ENCODE peak calls at places on chromosomes 11 and 22, in ten cellular contexts. Z is IMR-90, U is tibial nerve, E is stomach, A is transverse colon, L is breast epithelium, M is suprapubic skin, B is spleen, Q is K562, G is ovary. H is an unnamed sample. For H3K27me3, the result is how much of the 10 kb centered on the place peaks cover.

GRCh38 chr22:23763579-23764331 is 965 bp downstream of the C22orf15 start:
- DNase-seq in B (peak), E (no peak), M (no peak), Z (no peak), Q (peak), A (no peak), L (no peak), U (no peak), G (no peak), H (peak)

GRCh38 chr11:123186291-123186690 is 8.8 kb downstream of the CLMP start:
- DNase-seq in L (no peak), M (no peak), Z (no peak), Q (no peak), G (no peak), B (no peak), A (no peak), E (no peak), U (no peak), H (no peak)

GRCh38 chr11:40130427-40130826 is 1329.0 kb downstream of the LRRC4C start:
- DNase-seq in Z (no peak), B (no peak), E (no peak), M (no peak), G (no peak), U (no peak), Q (no peak), A (no peak), L (no peak), H (no peak)

GRCh38 chr11:34245043-34245442 is 112.8 kb downstream of the ABTB2 start:
- DNase-seq in Z (no peak), U (no peak), Q (no peak), B (no peak), E (no peak), G (no peak), M (no peak), L (no peak), A (no peak), H (no peak)

GRCh38 chr11:1825785-1826451 is 8.9 kb upstream of the SYT8 start:
- DNase-seq in E (no peak), G (no peak), B (no peak), Z (no peak), L (no peak), M (no peak), U (no peak), Q (no peak), A (no peak), H (no peak)

GRCh38 chr11:95378789-95379188 is 147.8 kb upstream of the SESN3 start:
- DNase-seq in U (no peak), E (no peak), Q (no peak), G (no peak), A (no peak), B (no peak), L (no peak), Z (no peak), M (no peak), H (no peak)

GRCh38 chr11:114132427-114132826 is 72.9 kb downstream of the ZBTB16 start:
- DNase-seq in L (no peak), G (no peak), U (no peak), A (peak), E (no peak), B (no peak), Z (no peak), Q (no peak), M (no peak), H (no peak)

GRCh38 chr22:33906475-33906874 is 13.8 kb downstream of the LARGE1 start:
- DNase-seq in A (no peak), L (no peak), Q (no peak), B (no peak), E (no peak), M (no peak), G (no peak), U (no peak), Z (no peak), H (no peak)

GRCh38 chr22:28008649-28009048 is 89.6 kb upstream of the PITPNB start:
- DNase-seq in Q (no peak), A (no peak), U (no peak), M (no peak), Z (no peak), E (no peak), G (no peak), L (no peak), B (no peak), H (no peak)

GRCh38 chr22:23389271-23390071 is 190.6 kb downstream of the IGLL1 start:
- DNase-seq in G (no peak), Q (no peak), Z (no peak), E (no peak), M (no peak), A (no peak), L (no peak), U (no peak), B (no peak), H (no peak)

GRCh38 chr11:72233773-72234513 is 9.4 kb downstream of the INPPL1 start:
- DNase-seq in Z (no peak), G (no peak), Q (no peak), B (peak), E (no peak), A (no peak), M (peak), L (no peak), U (no peak), H (no peak)

GRCh38 chr22:38823637-38824036 is 20.2 kb downstream of the NPTXR start:
- DNase-seq in G (no peak), U (no peak), B (no peak), E (no peak), Z (no peak), A (no peak), Q (no peak), L (no peak), M (no peak), H (no peak)

GRCh38 chr22:44389926-44390925 is 77.5 kb upstream of the SHISAL1 start:
- DNase-seq in G (peak), E (no peak), L (no peak), B (peak), U (no peak), Q (no peak), A (no peak), Z (no peak), M (peak), H (no peak)

GRCh38 chr11:63639195-63639832 is 25.1 kb upstream of the PLAAT3 start:
- DNase-seq in Q (no peak), Z (peak), G (peak), M (no peak), U (no peak), E (no peak), L (no peak), A (no peak), B (no peak), H (no peak)

GRCh38 chr11:108732395-108732794 is 67.5 kb downstream of the DDX10 start:
- DNase-seq in A (no peak), Z (no peak), Q (no peak), B (no peak), U (no peak), E (no peak), L (no peak), G (no peak), M (no peak), H (no peak)

GRCh38 chr11:95924414-95924760 is 480 bp upstream of the MTMR2 start:
- DNase-seq in A (no peak), G (no peak), U (no peak), B (no peak), M (no peak), Q (no peak), Z (peak), E (no peak), L (no peak), H (no peak)

GRCh38 chr22:20056696-20057386 is 23.2 kb upstream of the DGCR8 start:
- DNase-seq in U (no peak), L (no peak), E (no peak), G (no peak), B (no peak), M (no peak), Z (no peak), A (no peak), Q (no peak), H (no peak)

GRCh38 chr11:74138572-74138971 is 32.2 kb downstream of the C2CD3 start:
- DNase-seq in M (no peak), L (peak), Q (peak), G (no peak), Z (peak), A (no peak), E (no peak), U (no peak), B (no peak), H (peak)

DNA sequence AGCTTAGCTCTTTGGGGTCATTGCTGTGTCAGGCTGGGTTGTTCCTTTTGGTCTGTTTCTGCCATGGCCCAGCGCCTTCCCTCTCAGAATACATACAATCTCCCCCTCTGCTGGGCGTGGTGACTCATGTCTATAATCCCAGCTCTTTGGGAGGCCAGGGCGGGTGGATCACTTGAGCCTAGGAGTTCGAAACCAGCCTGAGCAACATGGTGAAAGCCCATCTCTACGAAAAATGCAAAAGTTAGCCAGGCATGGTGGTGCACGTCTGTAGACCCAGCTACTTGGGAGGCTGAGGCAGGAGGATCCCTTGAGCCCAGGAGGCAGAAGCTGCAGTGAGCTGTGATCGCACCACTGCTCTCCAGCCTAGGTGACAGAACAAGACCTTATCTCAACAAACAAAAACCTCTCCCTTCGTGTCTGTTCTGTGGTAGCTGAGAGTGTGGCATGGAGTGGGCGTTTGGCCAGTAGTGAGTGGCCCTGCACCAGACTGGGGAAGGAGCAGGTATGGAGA is 46.7 kb upstream of the RAB1B start:
- DNase-seq in Q (no peak), L (no peak), B (peak), G (peak), M (peak), U (no peak), A (no peak), E (no peak), Z (peak), H (no peak)
- H3K27me3 ChIP-seq in Q (under half), L (under half), B (under half), G (under half), M (under half), U (under half), A (under half), E (under half), Z (under half), H (under half)

DNA sequence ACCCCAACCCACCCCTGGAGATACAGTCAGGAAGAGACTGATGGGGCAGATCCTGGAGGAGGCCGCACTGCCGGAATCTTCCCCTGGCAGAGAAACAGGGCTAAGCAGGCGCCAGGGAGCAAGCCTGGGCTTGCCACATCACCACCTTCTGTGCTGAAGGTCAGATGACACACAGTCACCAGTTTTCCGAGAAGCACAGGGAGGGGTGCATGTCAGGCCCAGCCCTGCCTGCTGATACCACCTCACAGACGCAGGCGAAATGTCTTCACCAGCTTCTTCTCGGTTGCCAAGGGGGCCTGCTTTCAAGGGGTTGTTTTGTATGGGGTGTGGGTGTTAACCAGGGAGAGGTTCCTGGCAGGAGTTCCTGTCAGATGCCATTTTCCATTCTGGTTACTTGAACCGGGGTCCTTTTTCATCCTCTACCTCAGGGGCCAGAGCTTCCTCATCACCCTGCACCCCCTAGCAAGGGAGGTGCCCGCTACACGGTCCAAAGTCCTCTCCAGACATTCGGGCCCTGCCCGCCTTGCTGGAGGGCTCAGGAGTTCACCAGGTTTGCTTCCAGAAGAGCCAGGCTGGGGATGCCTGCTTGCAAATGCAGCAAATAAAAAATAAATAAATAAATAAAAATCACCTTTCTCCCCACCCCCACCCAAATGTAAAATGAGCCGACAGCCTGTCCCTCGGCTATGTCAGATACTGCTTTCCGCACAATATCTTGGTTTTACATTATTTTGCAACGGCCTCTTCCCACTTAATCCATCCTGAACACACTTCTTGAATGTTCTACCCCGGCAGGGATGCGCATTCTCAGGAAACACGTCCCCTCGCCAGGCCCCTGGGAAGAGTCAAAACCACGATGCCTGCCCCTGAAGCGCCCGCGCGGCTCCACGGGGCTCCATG is 1.1 kb upstream of the NEAT1 start:
- DNase-seq in U (peak), Z (peak), E (peak), G (peak), A (peak), M (peak), Q (no peak), B (peak), L (peak), H (peak)
- TF ChIP-seq POLR2A in U (peak), Z (peak), E (no peak), G (peak), A (peak), M (peak), Q (peak), B (peak), L (peak), H (no peak)

GRCh38 chr11:128499613-128500213 is 87.6 kb downstream of the ETS1 start:
- DNase-seq in A (no peak), Z (no peak), Q (no peak), L (no peak), G (no peak), U (no peak), B (no peak), M (no peak), E (no peak), H (no peak)

GRCh38 chr11:128501008-128501407 is 86.3 kb downstream of the ETS1 start:
- DNase-seq in Z (no peak), Q (no peak), B (no peak), A (no peak), G (no peak), M (no peak), L (no peak), U (no peak), E (no peak), H (no peak)

GRCh38 chr11:128497057-128497957 is 90.1 kb downstream of the ETS1 start:
- DNase-seq in Z (peak), M (no peak), B (no peak), G (no peak), E (no peak), L (peak), A (no peak), Q (no peak), U (no peak), H (peak)

GRCh38 chr11:128500488-128500887 is 86.9 kb downstream of the ETS1 start:
- DNase-seq in Q (no peak), B (no peak), Z (peak), A (no peak), M (no peak), E (no peak), L (no peak), U (no peak), G (no peak), H (no peak)

GRCh38 chr11:128498846-128499245 is 88.5 kb downstream of the ETS1 start:
- DNase-seq in A (no peak), M (no peak), L (no peak), Z (peak), G (no peak), Q (no peak), U (no peak), E (no peak), B (no peak), H (no peak)
- H3K27me3 ChIP-seq in A (under half), M (under half), L (under half), Z (under half), G (under half), Q (under half), U (under half), E (under half), B (under half), H (under half)

GRCh38 chr11:111918390-111919256 is at the start of gene C11orf52:
- DNase-seq in M (peak), G (peak), E (peak), A (peak), Q (no peak), Z (peak), B (no peak), U (no peak), L (peak), H (peak)
- TF ChIP-seq POLR2A in M (no peak), G (no peak), E (no peak), A (peak), Q (no peak), Z (no peak), B (no peak), U (no peak), L (no peak), H (peak)

DNA sequence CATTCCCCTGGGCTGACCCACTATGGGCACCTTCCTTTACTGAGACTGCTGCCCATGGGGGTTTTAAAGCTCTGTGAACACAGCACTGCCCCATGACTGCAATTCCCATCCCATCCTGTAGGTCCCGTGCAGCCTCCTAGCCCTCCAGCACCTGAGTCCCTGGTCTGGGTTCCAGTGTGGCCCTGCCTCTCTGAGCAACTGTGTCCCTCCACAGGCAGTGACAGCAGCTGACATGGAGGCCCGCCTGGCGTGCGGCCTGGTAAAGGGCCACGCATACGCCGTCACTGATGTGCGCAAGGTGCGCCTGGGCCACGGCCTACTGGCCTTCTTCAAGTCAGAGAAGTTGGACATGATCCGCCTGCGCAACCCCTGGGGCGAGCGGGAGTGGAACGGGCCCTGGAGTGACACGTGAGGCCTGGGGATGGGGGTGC is 12.6 kb downstream of the OMP start:
- DNase-seq in Z (no peak), U (no peak), G (no peak), B (no peak), L (no peak), Q (peak), E (no peak), M (no peak), A (no peak), H (no peak)
- H3K27me3 ChIP-seq in Z (under half), U (under half), G (under half), B (under half), L (under half), Q (half or more), E (under half), M (under half), A (under half), H (under half)

DNA sequence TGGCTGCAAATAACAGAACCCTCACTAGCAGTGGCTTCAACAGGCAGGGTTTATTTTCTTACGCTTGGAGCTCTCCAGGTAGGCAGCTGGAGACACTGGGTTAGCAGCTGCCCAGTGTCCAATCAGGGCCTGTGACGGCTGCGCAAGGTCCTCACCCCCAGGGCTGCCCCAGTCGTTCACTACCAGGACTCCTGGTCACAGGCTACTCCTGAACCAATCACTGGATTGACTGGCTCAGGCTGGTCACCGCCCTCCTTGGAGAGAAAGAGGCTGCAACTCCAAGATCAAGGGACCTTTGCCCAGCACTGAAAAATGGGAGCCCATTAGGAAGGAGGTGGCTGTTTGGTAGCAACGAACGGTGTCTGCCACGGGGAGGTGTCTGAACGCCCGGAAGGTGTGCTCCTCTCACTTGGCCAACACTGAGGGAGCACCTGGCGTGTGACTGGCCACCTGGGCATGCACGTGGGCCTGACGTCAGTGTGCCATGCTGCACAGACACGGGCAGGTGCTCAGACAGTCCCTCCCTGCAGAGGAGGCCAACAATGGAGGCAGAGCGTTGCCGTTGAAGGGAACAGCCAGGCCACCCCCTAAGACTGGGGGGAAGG is 5.1 kb downstream of the ARSA start:
- DNase-seq in M (peak), B (peak), Z (no peak), E (peak), G (no peak), Q (peak), U (no peak), L (peak), A (peak), H (no peak)
- TF ChIP-seq POLR2A in M (no peak), B (no peak), Z (no peak), E (no peak), G (no peak), Q (no peak), U (no peak), L (no peak), A (peak), H (no peak)

GRCh38 chr22:39936523-39937145 is 23.6 kb upstream of the TMA7B start:
- DNase-seq in L (no peak), A (no peak), Z (no peak), E (no peak), M (no peak), B (no peak), U (no peak), G (no peak), Q (no peak), H (no peak)
- H3K27me3 ChIP-seq in L (under half), A (under half), Z (half or more), E (under half), M (under half), B (under half), U (under half), G (under half), Q (under half), H (under half)

GRCh38 chr11:14499560-14500180 is at the start of gene COPB1:
- DNase-seq in Z (peak), U (peak), B (peak), M (peak), L (peak), Q (peak), A (peak), E (peak), G (peak), H (peak)
- TF ChIP-seq POLR2A in Z (peak), U (peak), B (peak), M (peak), L (peak), Q (peak), A (peak), E (no peak), G (peak), H (peak)

DNA sequence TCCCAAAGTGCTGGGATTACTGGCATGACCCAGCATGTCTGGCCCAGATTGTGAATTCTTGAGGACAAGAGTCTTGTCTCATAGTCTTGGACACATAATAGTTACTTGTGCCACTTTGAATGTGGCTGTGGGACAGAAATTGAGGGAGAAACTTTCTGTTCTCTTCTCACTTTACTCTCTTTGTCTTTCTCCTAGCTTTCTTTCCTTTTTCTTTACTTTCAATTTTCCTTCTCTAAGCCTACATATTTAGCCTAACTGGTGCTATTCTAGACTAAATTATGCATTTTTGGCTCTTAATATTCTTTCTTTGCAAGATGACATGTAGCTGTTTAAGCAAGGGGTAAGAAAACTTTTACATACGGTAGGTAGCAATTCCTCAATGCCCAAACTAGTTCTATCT is 33.2 kb downstream of the HORMAD2 start:
- DNase-seq in G (no peak), Q (no peak), E (no peak), U (no peak), B (no peak), A (no peak), L (no peak), Z (no peak), M (no peak), H (no peak)
- H3K27me3 ChIP-seq in G (under half), Q (under half), E (under half), U (under half), B (under half), A (under half), L (under half), Z (under half), M (under half), H (under half)

GRCh38 chr11:57667065-57667714 is 724 bp upstream of the ZDHHC5 start:
- DNase-seq in M (peak), L (peak), B (peak), Q (peak), U (peak), Z (peak), E (peak), G (peak), A (peak), H (peak)
- TF ChIP-seq POLR2A in M (no peak), L (no peak), B (no peak), Q (peak), U (no peak), Z (no peak), E (no peak), G (no peak), A (peak), H (peak)